ENCODE peak calls at places on chromosomes 2 and 18, in four cellular contexts. W is lower leg skin, Z is cortex of kidney, K is EL. D is an unnamed sample.

GRCh38 chr2:131034122-131035051 is 58.9 kb downstream of the FAM168B start:
- DNase-seq in Z (no peak), W (peak; percentile 86), K (peak; percentile 28), D (no peak)

GRCh38 chr2:16506366-16506765 is 159.3 kb downstream of the CYRIA start:
- DNase-seq in W (no peak), K (no peak), Z (no peak), D (no peak)

GRCh38 chr2:55000335-55000734 is 49.9 kb downstream of the RTN4 start:
- DNase-seq in W (no peak), Z (no peak), K (no peak), D (no peak)

GRCh38 chr2:25252291-25253152 is 84.1 kb upstream of the POMC start:
- DNase-seq in K (peak; percentile 45), Z (no peak), W (no peak), D (no peak)

GRCh38 chr2:159840620-159841019 is 42.6 kb upstream of the CD302 start:
- DNase-seq in Z (no peak), K (no peak), W (no peak), D (no peak)

GRCh38 chr2:206585335-206585734 is 57.0 kb upstream of the FAM237A start:
- DNase-seq in W (no peak), Z (no peak), K (no peak), D (no peak)

GRCh38 chr2:237639441-237640220 is 12.2 kb downstream of the LRRFIP1 start:
- DNase-seq in K (no peak), Z (no peak), W (no peak), D (no peak)

GRCh38 chr2:172710584-172711024 is 25.0 kb upstream of the RAPGEF4 start:
- DNase-seq in W (no peak), Z (no peak), K (peak; percentile 77), D (no peak)

GRCh38 chr18:998976-999375 is 94.3 kb downstream of the ADCYAP1 start:
- DNase-seq in W (no peak), Z (no peak), K (peak; percentile 28), D (no peak)

GRCh38 chr2:201781583-201782051 is 884 bp upstream of the ALS2 start:
- DNase-seq in Z (no peak), K (no peak), W (no peak), D (no peak)

GRCh38 chr2:215691346-215691745 is 255.5 kb upstream of the FN1 start:
- DNase-seq in Z (no peak), K (no peak), W (no peak), D (no peak)

GRCh38 chr2:17934721-17935120 is 56.3 kb downstream of the KCNS3 start:
- DNase-seq in K (peak; percentile 76), Z (no peak), W (no peak), D (no peak)

D was measured in HL-60.